ENCODE peak calls at places on chromosomes 16 and 17, in nine cellular contexts. G is SHP77; H is stimulated activated CD4-positive, alpha-beta T cell treated with anti-CD3 and anti-CD28 coated beads, Interleukin-15, amount 100 ng/mL, for 1 hour; R is GM23248; Q is smooth muscle cell of the brain vasculature; J is fibroblast of the conjunctiva; I is small intestine; C is AG20443; X is A549. B is an unnamed sample.

GRCh38 chr16:685967-686366 is 1.8 kb upstream of the JMJD8 start:
- DNase-seq in R (peak; percentile 74), I (peak; percentile 45), C (peak; percentile 42), X (peak; percentile 81), H (no peak), Q (no peak), G (no peak), J (no peak), B (peak; percentile 65)

GRCh38 chr17:66351053-66351452 is 48.6 kb downstream of the PRKCA start:
- DNase-seq in H (no peak), G (no peak), C (no peak), X (no peak), R (no peak), J (no peak), I (peak; percentile 86), Q (no peak), B (no peak)

GRCh38 chr17:3959295-3959899 is 4.8 kb downstream of the ATP2A3 start:
- DNase-seq in G (peak; percentile 95), H (no peak), I (peak; percentile 54), J (no peak), Q (no peak), R (peak; percentile 55), X (peak; percentile 76), C (peak; percentile 74), B (no peak)

GRCh38 chr16:74748710-74749073 is 25.9 kb downstream of the FA2H start:
- DNase-seq in Q (no peak), I (no peak), H (no peak), J (no peak), X (no peak), R (no peak), C (no peak), G (no peak), B (no peak)

GRCh38 chr17:79619196-79619595 is 8.3 kb upstream of the RBFOX3 start:
- DNase-seq in J (no peak), X (no peak), I (no peak), C (no peak), G (no peak), R (no peak), H (no peak), Q (no peak), B (no peak)

GRCh38 chr16:66361604-66362135 is 4.8 kb upstream of the CDH5 start:
- DNase-seq in G (no peak), Q (no peak), J (no peak), X (no peak), I (no peak), R (no peak), C (no peak), H (no peak), B (no peak)

GRCh38 chr17:3004150-3004801 is 59.1 kb downstream of the OR1D5 start:
- DNase-seq in J (peak; percentile 97), H (peak; percentile 43), R (peak; percentile 98), C (peak; percentile 96), Q (peak; percentile 96), X (peak; percentile 98), I (peak; percentile 97), G (peak; percentile 99), B (no peak)

GRCh38 chr16:2528161-2529060 is 2.8 kb downstream of the CEMP1 start:
- DNase-seq in G (no peak), H (no peak), X (no peak), C (no peak), Q (no peak), J (no peak), R (no peak), I (no peak), B (no peak)

GRCh38 chr17:31072186-31072585 is 22.6 kb upstream of the NF1 start:
- DNase-seq in C (peak; percentile 56), G (no peak), R (peak; percentile 67), Q (no peak), X (no peak), J (no peak), I (no peak), H (no peak), B (peak; percentile 63)

GRCh38 chr16:47966325-47966724 is 189.5 kb downstream of the ABCC12 start:
- DNase-seq in X (no peak), H (no peak), J (no peak), Q (no peak), G (no peak), I (no peak), C (no peak), R (no peak), B (no peak)

GRCh38 chr16:642189-643049 is 791 bp downstream of the MCRIP2 start:
- DNase-seq in X (peak; percentile 52), J (no peak), G (no peak), H (peak; percentile 30), Q (no peak), R (peak; percentile 64), I (peak; percentile 74), C (peak; percentile 45), B (peak; percentile 54)

GRCh38 chr17:41651625-41652460 is 27.5 kb upstream of the KRT17 start:
- DNase-seq in G (no peak), I (peak; percentile 93), Q (no peak), R (no peak), C (peak; percentile 45), X (peak; percentile 56), H (no peak), J (no peak), B (no peak)

GRCh38 chr17:56779306-56779705 is 54.4 kb downstream of the C17orf67 start:
- DNase-seq in G (no peak), I (no peak), J (no peak), C (no peak), Q (no peak), X (no peak), H (no peak), R (peak; percentile 21), B (no peak)

GRCh38 chr17:40596261-40596919 is 31.1 kb upstream of the CCR7 start:
- DNase-seq in R (no peak), J (no peak), H (no peak), I (no peak), C (no peak), G (peak; percentile 12), Q (no peak), X (peak; percentile 98), B (no peak)

GRCh38 chr17:45906927-45907622 is 12.7 kb downstream of the MAPT start:
- DNase-seq in H (no peak), I (no peak), G (no peak), J (no peak), C (no peak), R (no peak), Q (no peak), X (no peak), B (no peak)